ENCODE peak calls at places on chromosomes 7 and 10, in seven cellular contexts. B, G, A, O, F, U and R are unnamed samples.

GRCh38 chr10:109889867-109890266 is 33.4 kb downstream of the XPNPEP1 start:
- DNase-seq in B (no peak), G (no peak), A (no peak), O (no peak), F (no peak), U (no peak), R (no peak)

GRCh38 chr7:129501760-129502707 is at the start of gene SMKR1:
- DNase-seq in B (peak; percentile 99), G (peak; percentile 46), A (no peak), O (peak; percentile 12), F (peak; percentile 77), U (peak; percentile 81), R (peak; percentile 85)

GRCh38 chr10:87771871-87772500 is 46.0 kb downstream of the ATAD1 start:
- DNase-seq in B (peak; percentile 10), G (no peak), A (peak; percentile 19), O (no peak), F (no peak), U (no peak), R (peak; percentile 7)

GRCh38 chr7:3272691-3273141 is 28.3 kb upstream of the SDK1 start:
- DNase-seq in B (no peak), G (peak; percentile 6), A (no peak), O (no peak), F (no peak), U (no peak), R (no peak)

GRCh38 chr10:121531076-121531829 is 67.0 kb downstream of the FGFR2 start:
- DNase-seq in B (no peak), G (no peak), A (peak; percentile 84), O (no peak), F (no peak), U (no peak), R (no peak)

GRCh38 chr7:152872745-152873118 is 113.2 kb downstream of the ACTR3B start:
- DNase-seq in B (no peak), G (no peak), A (no peak), O (no peak), F (no peak), U (no peak), R (no peak)

GRCh38 chr7:139502226-139502625 is 18.8 kb upstream of the KLRG2 start:
- DNase-seq in B (no peak), G (no peak), A (no peak), O (no peak), F (no peak), U (no peak), R (no peak)

GRCh38 chr7:64959072-64959747 is 31.6 kb downstream of the ZNF117 start:
- DNase-seq in B (no peak), G (no peak), A (peak; percentile 24), O (no peak), F (no peak), U (no peak), R (no peak)

GRCh38 chr10:98469532-98469931 is 22.8 kb upstream of the HPS1 start:
- DNase-seq in B (no peak), G (no peak), A (no peak), O (no peak), F (no peak), U (no peak), R (no peak)

GRCh38 chr10:62352356-62352963 is 21.7 kb upstream of the ZNF365 start:
- DNase-seq in B (no peak), G (no peak), A (no peak), O (no peak), F (no peak), U (no peak), R (no peak)

GRCh38 chr10:2924425-2924824 is 142.9 kb upstream of the PFKP start:
- DNase-seq in B (no peak), G (no peak), A (no peak), O (no peak), F (no peak), U (no peak), R (no peak)

GRCh38 chr7:157538735-157539134 is 201.9 kb downstream of the DNAJB6 start:
- DNase-seq in B (no peak), G (no peak), A (no peak), O (no peak), F (no peak), U (peak; percentile 51), R (no peak)

GRCh38 chr10:100837300-100837699 is 75.5 kb upstream of the SLF2 start:
- DNase-seq in B (no peak), G (no peak), A (peak; percentile 23), O (no peak), F (no peak), U (no peak), R (no peak)

GRCh38 chr7:8177109-8177933 is 84.6 kb downstream of the ICA1 start:
- DNase-seq in B (no peak), G (no peak), A (no peak), O (no peak), F (no peak), U (peak; percentile 33), R (no peak)

DNA sequence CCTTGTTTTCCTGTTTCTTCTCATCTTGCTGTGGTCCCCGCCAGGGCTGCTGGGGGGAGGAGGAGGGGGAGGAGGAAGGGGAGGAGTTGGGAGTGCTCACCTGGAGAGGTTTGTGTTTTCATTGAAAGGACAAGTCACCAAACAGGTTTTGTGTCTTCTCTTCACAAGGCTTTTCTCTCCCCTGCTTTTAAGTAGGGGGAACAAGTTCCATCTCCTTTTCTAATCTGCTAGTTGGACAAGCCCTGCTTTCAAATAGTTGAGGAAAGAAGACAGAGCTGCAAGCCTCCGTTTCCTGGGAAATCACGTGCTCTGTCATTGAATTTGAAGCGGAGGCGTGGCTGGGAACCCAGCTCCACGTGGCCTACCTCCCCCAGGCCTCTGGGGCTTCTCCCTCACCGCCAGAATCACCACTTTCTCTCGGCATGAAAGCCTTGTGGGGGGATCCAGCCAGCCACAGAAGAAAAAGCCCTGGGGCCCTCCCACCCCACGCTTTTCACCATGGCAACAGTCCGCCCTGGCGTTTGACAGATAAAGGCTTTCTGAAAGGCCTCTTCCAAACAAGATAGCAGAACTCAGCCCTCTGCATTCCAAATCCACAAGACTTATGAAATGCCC is 51.5 kb downstream of the PROSER2 start:
- DNase-seq in B (peak; percentile 77), G (peak; percentile 53), A (peak; percentile 80), O (peak; percentile 8), F (peak; percentile 82), U (peak; percentile 95), R (peak; percentile 93)
- TF ChIP-seq JUND in B (no peak), G (no peak), A (no peak), O (no peak), F (no peak), U (no peak), R (no peak)

DNA sequence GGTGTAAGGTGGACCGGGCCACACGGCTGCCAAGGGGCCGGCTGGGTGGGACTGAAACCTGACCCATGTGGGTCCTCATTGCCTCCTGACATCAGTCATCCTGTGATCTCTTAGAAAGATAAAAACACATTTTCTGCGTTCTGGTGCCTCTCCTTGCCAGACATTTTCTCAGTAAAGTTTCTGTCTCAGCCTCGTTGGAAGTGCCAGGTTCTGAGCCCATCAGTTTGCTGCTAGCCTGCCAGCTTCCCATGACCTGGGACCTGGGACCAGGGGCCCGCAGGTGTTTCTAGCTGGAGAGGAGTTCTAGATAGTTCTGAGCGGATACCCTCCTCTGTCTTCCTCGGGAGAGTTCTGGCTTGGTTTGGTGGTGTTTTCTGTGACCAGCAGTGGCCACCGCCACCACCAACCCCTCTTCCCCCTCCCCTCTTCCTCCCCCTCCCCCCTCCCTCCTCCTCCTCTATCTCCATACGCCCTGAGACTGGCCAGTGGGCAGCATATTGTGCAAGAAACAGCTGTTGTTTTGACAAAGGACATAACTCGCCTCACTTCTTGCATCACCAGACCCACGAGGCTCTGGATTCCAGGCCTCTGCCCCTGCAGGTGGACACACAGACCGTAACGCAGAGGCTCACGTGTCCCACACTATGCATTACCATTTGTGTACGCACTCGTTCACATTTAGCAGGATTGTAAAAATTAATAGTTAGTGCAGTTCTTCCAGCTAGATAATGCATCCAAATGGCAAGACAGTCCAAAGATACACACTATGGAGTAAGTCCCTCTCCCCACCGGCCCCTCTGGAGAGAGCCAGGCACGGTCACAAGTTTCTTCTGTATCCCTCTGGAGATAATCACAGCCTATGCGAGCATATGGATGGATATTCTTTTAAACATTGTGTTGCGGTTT is 94.6 kb downstream of the CUX1 start:
- DNase-seq in B (no peak), G (no peak), A (peak; percentile 63), O (no peak), F (no peak), U (peak; percentile 70), R (no peak)
- TF ChIP-seq JUND in B (no peak), G (no peak), A (no peak), O (no peak), F (no peak), U (no peak), R (no peak)

DNA sequence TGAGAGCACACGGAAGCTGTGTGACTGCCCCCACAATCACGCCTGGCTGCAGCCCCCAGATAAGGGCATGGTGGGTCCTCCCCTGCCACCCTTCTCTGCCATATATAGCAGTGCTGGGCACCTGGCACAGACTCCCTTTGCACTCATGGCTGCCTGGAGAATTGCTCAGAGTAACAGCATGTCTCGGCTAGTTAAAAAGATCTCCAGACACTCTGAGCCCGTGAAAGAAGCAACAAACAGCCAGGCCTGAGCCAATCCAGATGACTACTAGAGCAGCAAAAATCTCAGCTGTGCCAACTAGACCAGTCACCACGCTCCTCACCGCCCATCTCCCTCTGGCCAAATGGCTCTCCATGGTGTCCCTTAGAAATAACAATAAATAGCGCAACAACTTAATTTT is 71.3 kb downstream of the PARD3 start:
- DNase-seq in B (peak; percentile 69), G (no peak), A (no peak), O (no peak), F (no peak), U (no peak), R (no peak)
- TF ChIP-seq JUND in B (peak; percentile 32), G (no peak), A (no peak), O (no peak), F (no peak), U (no peak), R (no peak)

GRCh38 chr7:158731761-158732160 is 27.2 kb upstream of the NCAPG2 start:
- DNase-seq in B (no peak), G (no peak), A (no peak), O (no peak), F (peak; percentile 33), U (no peak), R (no peak)

GRCh38 chr7:158728911-158729645 is 24.5 kb upstream of the NCAPG2 start:
- DNase-seq in B (no peak), G (no peak), A (no peak), O (no peak), F (peak; percentile 39), U (no peak), R (no peak)

GRCh38 chr7:158729646-158730382 is 25.2 kb upstream of the NCAPG2 start:
- DNase-seq in B (no peak), G (no peak), A (no peak), O (no peak), F (peak; percentile 33), U (no peak), R (no peak)

GRCh38 chr7:158732483-158733219 is 28.0 kb upstream of the NCAPG2 start:
- DNase-seq in B (peak; percentile 49), G (no peak), A (no peak), O (no peak), F (peak; percentile 54), U (no peak), R (no peak)

DNA sequence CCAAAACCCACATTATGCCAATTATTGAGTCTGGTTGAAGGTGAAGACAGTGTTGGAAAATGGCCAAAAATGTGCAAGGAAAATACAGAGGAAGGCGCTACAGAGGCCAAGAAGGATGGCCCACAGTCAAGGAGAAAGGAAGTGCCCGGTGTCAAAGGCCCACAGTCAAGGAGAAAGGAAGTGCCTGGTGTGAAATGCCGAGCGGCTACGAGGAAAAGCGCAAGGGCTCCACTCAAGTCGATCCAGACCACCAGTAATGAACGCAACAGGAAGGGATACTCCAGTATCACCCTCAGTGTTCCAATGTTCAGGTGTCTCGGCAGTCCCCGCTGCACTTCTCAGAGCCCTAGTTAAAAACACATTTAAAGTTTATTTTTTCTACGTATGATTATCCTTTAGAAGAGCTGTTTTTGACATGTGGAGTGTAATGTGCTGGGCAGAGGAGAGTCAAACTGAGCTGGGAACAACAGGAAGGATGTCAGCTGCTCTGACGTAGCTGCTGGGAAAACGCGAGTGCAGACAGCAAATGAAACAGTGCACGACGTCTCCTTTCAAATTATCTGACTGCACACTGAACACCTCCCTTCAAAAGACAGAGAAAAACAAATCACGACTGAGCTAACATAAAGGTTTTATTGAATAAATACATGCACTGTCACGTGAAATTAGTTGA is 25.9 kb upstream of the NCAPG2 start:
- DNase-seq in B (no peak), G (no peak), A (no peak), O (no peak), F (peak; percentile 31), U (no peak), R (no peak)
- TF ChIP-seq JUND in B (no peak), G (no peak), A (no peak), O (no peak), F (no peak), U (no peak), R (no peak)